ENCODE peak calls at places on chromosomes 6 and 20, in five cellular contexts. One of them, this sample, is unnamed.

GRCh38 chr6:7166410-7167293 is 58.9 kb downstream of the RREB1 start:
- DNase-seq in T-cell: no peak
- DNase-seq in cardiac muscle cell: no peak
- DNase-seq in stimulated activated CD4-positive, alpha-beta T cell treated with anti-CD3 and anti-CD28 coated beads, TNF-alpha, amount 100 ng/mL, for 48 hours: no peak
- DNase-seq in dorsolateral prefrontal cortex: no peak
- DNase-seq in this sample: no peak

GRCh38 chr20:64273109-64273508 is 17.6 kb downstream of the PCMTD2 start:
- DNase-seq in T-cell: no peak
- DNase-seq in cardiac muscle cell: no peak
- DNase-seq in stimulated activated CD4-positive, alpha-beta T cell treated with anti-CD3 and anti-CD28 coated beads, TNF-alpha, amount 100 ng/mL, for 48 hours: no peak
- DNase-seq in dorsolateral prefrontal cortex: no peak
- DNase-seq in this sample: no peak

GRCh38 chr6:36545767-36546663 is 1.3 kb downstream of the STK38 start:
- DNase-seq in T-cell: no peak
- DNase-seq in cardiac muscle cell: peak
- DNase-seq in stimulated activated CD4-positive, alpha-beta T cell treated with anti-CD3 and anti-CD28 coated beads, TNF-alpha, amount 100 ng/mL, for 48 hours: no peak
- DNase-seq in dorsolateral prefrontal cortex: no peak
- DNase-seq in this sample: no peak

GRCh38 chr6:74519172-74519571 is 686.7 kb downstream of the COL12A1 start:
- DNase-seq in T-cell: no peak
- DNase-seq in cardiac muscle cell: no peak
- DNase-seq in stimulated activated CD4-positive, alpha-beta T cell treated with anti-CD3 and anti-CD28 coated beads, TNF-alpha, amount 100 ng/mL, for 48 hours: no peak
- DNase-seq in dorsolateral prefrontal cortex: no peak
- DNase-seq in this sample: no peak

GRCh38 chr6:80638222-80639055 is 532.0 kb downstream of the BCKDHB start:
- DNase-seq in T-cell: no peak
- DNase-seq in cardiac muscle cell: peak
- DNase-seq in stimulated activated CD4-positive, alpha-beta T cell treated with anti-CD3 and anti-CD28 coated beads, TNF-alpha, amount 100 ng/mL, for 48 hours: no peak
- DNase-seq in dorsolateral prefrontal cortex: no peak
- DNase-seq in this sample: no peak

GRCh38 chr6:29675561-29675960 is 5.4 kb downstream of the ZFP57 start:
- DNase-seq in T-cell: no peak
- DNase-seq in cardiac muscle cell: no peak
- DNase-seq in stimulated activated CD4-positive, alpha-beta T cell treated with anti-CD3 and anti-CD28 coated beads, TNF-alpha, amount 100 ng/mL, for 48 hours: no peak
- DNase-seq in dorsolateral prefrontal cortex: no peak
- DNase-seq in this sample: no peak

GRCh38 chr6:121652726-121653623 is 217.5 kb downstream of the GJA1 start:
- DNase-seq in T-cell: no peak
- DNase-seq in cardiac muscle cell: no peak
- DNase-seq in stimulated activated CD4-positive, alpha-beta T cell treated with anti-CD3 and anti-CD28 coated beads, TNF-alpha, amount 100 ng/mL, for 48 hours: no peak
- DNase-seq in dorsolateral prefrontal cortex: no peak
- DNase-seq in this sample: no peak

GRCh38 chr6:134640975-134641429 is 308.9 kb downstream of the ALDH8A1 start:
- DNase-seq in T-cell: peak
- DNase-seq in cardiac muscle cell: peak
- DNase-seq in stimulated activated CD4-positive, alpha-beta T cell treated with anti-CD3 and anti-CD28 coated beads, TNF-alpha, amount 100 ng/mL, for 48 hours: peak
- DNase-seq in dorsolateral prefrontal cortex: peak
- DNase-seq in this sample: peak

GRCh38 chr6:7332090-7332745 is 19.2 kb upstream of the SSR1 start:
- DNase-seq in T-cell: no peak
- DNase-seq in cardiac muscle cell: no peak
- DNase-seq in stimulated activated CD4-positive, alpha-beta T cell treated with anti-CD3 and anti-CD28 coated beads, TNF-alpha, amount 100 ng/mL, for 48 hours: no peak
- DNase-seq in dorsolateral prefrontal cortex: no peak
- DNase-seq in this sample: no peak

GRCh38 chr6:162463573-162463972 is 264.0 kb downstream of the PRKN start:
- DNase-seq in T-cell: no peak
- DNase-seq in cardiac muscle cell: no peak
- DNase-seq in stimulated activated CD4-positive, alpha-beta T cell treated with anti-CD3 and anti-CD28 coated beads, TNF-alpha, amount 100 ng/mL, for 48 hours: no peak
- DNase-seq in dorsolateral prefrontal cortex: no peak
- DNase-seq in this sample: no peak

GRCh38 chr6:34526241-34526972 is 29.7 kb downstream of the SPDEF start:
- DNase-seq in T-cell: no peak
- DNase-seq in cardiac muscle cell: no peak
- DNase-seq in stimulated activated CD4-positive, alpha-beta T cell treated with anti-CD3 and anti-CD28 coated beads, TNF-alpha, amount 100 ng/mL, for 48 hours: no peak
- DNase-seq in dorsolateral prefrontal cortex: no peak
- DNase-seq in this sample: no peak

GRCh38 chr6:170182781-170183120 is 108.1 kb downstream of the DLL1 start:
- DNase-seq in T-cell: no peak
- DNase-seq in cardiac muscle cell: no peak
- DNase-seq in stimulated activated CD4-positive, alpha-beta T cell treated with anti-CD3 and anti-CD28 coated beads, TNF-alpha, amount 100 ng/mL, for 48 hours: no peak
- DNase-seq in dorsolateral prefrontal cortex: no peak
- DNase-seq in this sample: no peak

GRCh38 chr20:34999021-34999451 is 43.4 kb downstream of the MYH7B start:
- DNase-seq in T-cell: no peak
- DNase-seq in cardiac muscle cell: no peak
- DNase-seq in stimulated activated CD4-positive, alpha-beta T cell treated with anti-CD3 and anti-CD28 coated beads, TNF-alpha, amount 100 ng/mL, for 48 hours: no peak
- DNase-seq in dorsolateral prefrontal cortex: no peak
- DNase-seq in this sample: no peak

GRCh38 chr20:2713285-2713684 is 20.7 kb downstream of the EBF4 start:
- DNase-seq in T-cell: no peak
- DNase-seq in cardiac muscle cell: no peak
- DNase-seq in stimulated activated CD4-positive, alpha-beta T cell treated with anti-CD3 and anti-CD28 coated beads, TNF-alpha, amount 100 ng/mL, for 48 hours: no peak
- DNase-seq in dorsolateral prefrontal cortex: no peak
- DNase-seq in this sample: no peak

GRCh38 chr6:89610149-89610642 is 28.4 kb downstream of the LYRM2 start:
- DNase-seq in T-cell: peak
- DNase-seq in cardiac muscle cell: peak
- DNase-seq in stimulated activated CD4-positive, alpha-beta T cell treated with anti-CD3 and anti-CD28 coated beads, TNF-alpha, amount 100 ng/mL, for 48 hours: peak
- DNase-seq in dorsolateral prefrontal cortex: peak
- DNase-seq in this sample: peak

GRCh38 chr6:22247916-22248482 is 48.8 kb downstream of the PRL start:
- DNase-seq in T-cell: no peak
- DNase-seq in cardiac muscle cell: no peak
- DNase-seq in stimulated activated CD4-positive, alpha-beta T cell treated with anti-CD3 and anti-CD28 coated beads, TNF-alpha, amount 100 ng/mL, for 48 hours: no peak
- DNase-seq in dorsolateral prefrontal cortex: no peak
- DNase-seq in this sample: no peak

GRCh38 chr20:10946124-10946880 is 272.5 kb upstream of the JAG1 start:
- DNase-seq in T-cell: no peak
- DNase-seq in cardiac muscle cell: no peak
- DNase-seq in stimulated activated CD4-positive, alpha-beta T cell treated with anti-CD3 and anti-CD28 coated beads, TNF-alpha, amount 100 ng/mL, for 48 hours: no peak
- DNase-seq in dorsolateral prefrontal cortex: no peak
- DNase-seq in this sample: no peak

GRCh38 chr20:38222231-38222922 is 38.2 kb downstream of the KIAA1755 start:
- DNase-seq in T-cell: peak
- DNase-seq in cardiac muscle cell: peak
- DNase-seq in stimulated activated CD4-positive, alpha-beta T cell treated with anti-CD3 and anti-CD28 coated beads, TNF-alpha, amount 100 ng/mL, for 48 hours: peak
- DNase-seq in dorsolateral prefrontal cortex: no peak
- DNase-seq in this sample: peak

GRCh38 chr6:141359953-141360352 is 772.8 kb upstream of the GJE1 start:
- DNase-seq in T-cell: no peak
- DNase-seq in cardiac muscle cell: no peak
- DNase-seq in stimulated activated CD4-positive, alpha-beta T cell treated with anti-CD3 and anti-CD28 coated beads, TNF-alpha, amount 100 ng/mL, for 48 hours: no peak
- DNase-seq in dorsolateral prefrontal cortex: no peak
- DNase-seq in this sample: no peak

GRCh38 chr6:128919831-128920230 is 36.9 kb downstream of the LAMA2 start:
- DNase-seq in T-cell: no peak
- DNase-seq in cardiac muscle cell: no peak
- DNase-seq in stimulated activated CD4-positive, alpha-beta T cell treated with anti-CD3 and anti-CD28 coated beads, TNF-alpha, amount 100 ng/mL, for 48 hours: no peak
- DNase-seq in dorsolateral prefrontal cortex: no peak
- DNase-seq in this sample: no peak

GRCh38 chr6:89894169-89894568 is at the start of gene GJA10:
- DNase-seq in T-cell: no peak
- DNase-seq in cardiac muscle cell: no peak
- DNase-seq in stimulated activated CD4-positive, alpha-beta T cell treated with anti-CD3 and anti-CD28 coated beads, TNF-alpha, amount 100 ng/mL, for 48 hours: no peak
- DNase-seq in dorsolateral prefrontal cortex: no peak
- DNase-seq in this sample: no peak

GRCh38 chr20:51880188-51880587 is 77.9 kb upstream of the SALL4 start:
- DNase-seq in T-cell: no peak
- DNase-seq in cardiac muscle cell: no peak
- DNase-seq in stimulated activated CD4-positive, alpha-beta T cell treated with anti-CD3 and anti-CD28 coated beads, TNF-alpha, amount 100 ng/mL, for 48 hours: no peak
- DNase-seq in dorsolateral prefrontal cortex: no peak
- DNase-seq in this sample: no peak

GRCh38 chr6:35782424-35782823 is 1.6 kb downstream of the CLPSL1 start:
- DNase-seq in T-cell: no peak
- DNase-seq in cardiac muscle cell: no peak
- DNase-seq in stimulated activated CD4-positive, alpha-beta T cell treated with anti-CD3 and anti-CD28 coated beads, TNF-alpha, amount 100 ng/mL, for 48 hours: no peak
- DNase-seq in dorsolateral prefrontal cortex: no peak
- DNase-seq in this sample: no peak

GRCh38 chr20:9353916-9354276 is 160.5 kb upstream of the LAMP5 start:
- DNase-seq in T-cell: no peak
- DNase-seq in cardiac muscle cell: no peak
- DNase-seq in stimulated activated CD4-positive, alpha-beta T cell treated with anti-CD3 and anti-CD28 coated beads, TNF-alpha, amount 100 ng/mL, for 48 hours: no peak
- DNase-seq in dorsolateral prefrontal cortex: no peak
- DNase-seq in this sample: no peak

GRCh38 chr20:36784900-36785299 is 11.3 kb upstream of the DSN1 start:
- DNase-seq in T-cell: no peak
- DNase-seq in cardiac muscle cell: peak
- DNase-seq in stimulated activated CD4-positive, alpha-beta T cell treated with anti-CD3 and anti-CD28 coated beads, TNF-alpha, amount 100 ng/mL, for 48 hours: no peak
- DNase-seq in dorsolateral prefrontal cortex: no peak
- DNase-seq in this sample: no peak

GRCh38 chr20:62159835-62160234 is 16.3 kb downstream of the SS18L1 start:
- DNase-seq in T-cell: no peak
- DNase-seq in cardiac muscle cell: no peak
- DNase-seq in stimulated activated CD4-positive, alpha-beta T cell treated with anti-CD3 and anti-CD28 coated beads, TNF-alpha, amount 100 ng/mL, for 48 hours: no peak
- DNase-seq in dorsolateral prefrontal cortex: peak
- DNase-seq in this sample: no peak

GRCh38 chr20:32737371-32738223 is 5.7 kb downstream of the COMMD7 start:
- DNase-seq in T-cell: peak
- DNase-seq in cardiac muscle cell: no peak
- DNase-seq in stimulated activated CD4-positive, alpha-beta T cell treated with anti-CD3 and anti-CD28 coated beads, TNF-alpha, amount 100 ng/mL, for 48 hours: no peak
- DNase-seq in dorsolateral prefrontal cortex: no peak
- DNase-seq in this sample: no peak

GRCh38 chr6:87473419-87473903 is 687 bp downstream of the SLC35A1 start:
- DNase-seq in T-cell: peak
- DNase-seq in cardiac muscle cell: no peak
- DNase-seq in stimulated activated CD4-positive, alpha-beta T cell treated with anti-CD3 and anti-CD28 coated beads, TNF-alpha, amount 100 ng/mL, for 48 hours: no peak
- DNase-seq in dorsolateral prefrontal cortex: no peak
- DNase-seq in this sample: peak

GRCh38 chr20:60238992-60239655 is 280.9 kb downstream of the CDH26 start:
- DNase-seq in T-cell: no peak
- DNase-seq in cardiac muscle cell: no peak
- DNase-seq in stimulated activated CD4-positive, alpha-beta T cell treated with anti-CD3 and anti-CD28 coated beads, TNF-alpha, amount 100 ng/mL, for 48 hours: no peak
- DNase-seq in dorsolateral prefrontal cortex: no peak
- DNase-seq in this sample: no peak

GRCh38 chr6:21438986-21439352 is 154.6 kb upstream of the SOX4 start:
- DNase-seq in T-cell: no peak
- DNase-seq in cardiac muscle cell: no peak
- DNase-seq in stimulated activated CD4-positive, alpha-beta T cell treated with anti-CD3 and anti-CD28 coated beads, TNF-alpha, amount 100 ng/mL, for 48 hours: no peak
- DNase-seq in dorsolateral prefrontal cortex: no peak
- DNase-seq in this sample: no peak

GRCh38 chr20:62551408-62552323 is 75.9 kb upstream of the GATA5 start:
- DNase-seq in T-cell: peak
- DNase-seq in cardiac muscle cell: peak
- DNase-seq in stimulated activated CD4-positive, alpha-beta T cell treated with anti-CD3 and anti-CD28 coated beads, TNF-alpha, amount 100 ng/mL, for 48 hours: no peak
- DNase-seq in dorsolateral prefrontal cortex: no peak
- DNase-seq in this sample: no peak

GRCh38 chr20:31260326-31260932 is 3.0 kb downstream of the DEFB115 start:
- DNase-seq in T-cell: no peak
- DNase-seq in cardiac muscle cell: no peak
- DNase-seq in stimulated activated CD4-positive, alpha-beta T cell treated with anti-CD3 and anti-CD28 coated beads, TNF-alpha, amount 100 ng/mL, for 48 hours: no peak
- DNase-seq in dorsolateral prefrontal cortex: no peak
- DNase-seq in this sample: no peak

GRCh38 chr20:39294137-39294725 is 332.1 kb downstream of the DHX35 start:
- DNase-seq in T-cell: no peak
- DNase-seq in cardiac muscle cell: no peak
- DNase-seq in stimulated activated CD4-positive, alpha-beta T cell treated with anti-CD3 and anti-CD28 coated beads, TNF-alpha, amount 100 ng/mL, for 48 hours: no peak
- DNase-seq in dorsolateral prefrontal cortex: no peak
- DNase-seq in this sample: no peak

GRCh38 chr6:126180585-126180984 is 159.3 kb upstream of the CENPW start:
- DNase-seq in T-cell: no peak
- DNase-seq in cardiac muscle cell: no peak
- DNase-seq in stimulated activated CD4-positive, alpha-beta T cell treated with anti-CD3 and anti-CD28 coated beads, TNF-alpha, amount 100 ng/mL, for 48 hours: peak
- DNase-seq in dorsolateral prefrontal cortex: no peak
- DNase-seq in this sample: no peak

GRCh38 chr6:157789861-157790260 is 33.2 kb upstream of the SNX9 start:
- DNase-seq in T-cell: no peak
- DNase-seq in cardiac muscle cell: no peak
- DNase-seq in stimulated activated CD4-positive, alpha-beta T cell treated with anti-CD3 and anti-CD28 coated beads, TNF-alpha, amount 100 ng/mL, for 48 hours: no peak
- DNase-seq in dorsolateral prefrontal cortex: no peak
- DNase-seq in this sample: no peak

GRCh38 chr6:141421378-141421777 is 711.3 kb upstream of the GJE1 start:
- DNase-seq in T-cell: no peak
- DNase-seq in cardiac muscle cell: no peak
- DNase-seq in stimulated activated CD4-positive, alpha-beta T cell treated with anti-CD3 and anti-CD28 coated beads, TNF-alpha, amount 100 ng/mL, for 48 hours: no peak
- DNase-seq in dorsolateral prefrontal cortex: no peak
- DNase-seq in this sample: no peak

This sample was measured in occipital lobe.